ENCODE peak calls at places on chromosomes 2 and 18, in nine cellular contexts. K, B, H, V, N, M, I, G and Y are unnamed samples.

GRCh38 chr2:206856474-206856873 is 82.8 kb upstream of the CPO start:
- DNase-seq in K (peak), B (no peak), H (no peak), V (peak), N (no peak), M (no peak), I (no peak), G (no peak), Y (no peak)

GRCh38 chr2:171034315-171034714 is 105.3 kb downstream of the GORASP2 start:
- DNase-seq in K (no peak), B (no peak), H (no peak), V (peak), N (no peak), M (no peak), I (no peak), G (no peak), Y (no peak)

GRCh38 chr2:26691881-26692813 is at the start of gene KCNK3:
- DNase-seq in K (no peak), B (no peak), H (peak), V (no peak), N (no peak), M (no peak), I (no peak), G (peak), Y (peak)

GRCh38 chr2:203732953-203733510 is 26.6 kb downstream of the CD28 start:
- DNase-seq in K (no peak), B (no peak), H (no peak), V (no peak), N (no peak), M (no peak), I (no peak), G (no peak), Y (no peak)

GRCh38 chr18:35134190-35134730 is 93.0 kb downstream of the MAPRE2 start:
- DNase-seq in K (no peak), B (no peak), H (no peak), V (no peak), N (no peak), M (no peak), I (no peak), G (no peak), Y (no peak)

GRCh38 chr2:10844083-10844482 is 31.5 kb upstream of the PDIA6 start:
- DNase-seq in K (peak), B (no peak), H (peak), V (peak), N (no peak), M (no peak), I (no peak), G (no peak), Y (no peak)

GRCh38 chr18:53004798-53005197 is 664.8 kb downstream of the DCC start:
- DNase-seq in K (no peak), B (no peak), H (no peak), V (no peak), N (no peak), M (no peak), I (no peak), G (no peak), Y (no peak)

GRCh38 chr2:71455011-71455740 is 1.8 kb downstream of the DYSF start:
- DNase-seq in K (no peak), B (no peak), H (no peak), V (no peak), N (no peak), M (no peak), I (no peak), G (no peak), Y (no peak)

GRCh38 chr2:223047260-223047761 is 4.7 kb upstream of the KCNE4 start:
- DNase-seq in K (peak), B (no peak), H (no peak), V (peak), N (no peak), M (no peak), I (no peak), G (no peak), Y (no peak)

GRCh38 chr18:22441638-22442037 is 23.9 kb upstream of the CTAGE1 start:
- DNase-seq in K (no peak), B (no peak), H (no peak), V (no peak), N (no peak), M (no peak), I (no peak), G (no peak), Y (no peak)

GRCh38 chr2:54208364-54209240 is 47.4 kb downstream of the TSPYL6 start:
- DNase-seq in K (peak), B (no peak), H (no peak), V (peak), N (no peak), M (no peak), I (no peak), G (no peak), Y (no peak)

GRCh38 chr18:48797841-48798255 is 152.9 kb downstream of the SMAD7 start:
- DNase-seq in K (no peak), B (no peak), H (peak), V (no peak), N (no peak), M (no peak), I (no peak), G (no peak), Y (no peak)

GRCh38 chr2:236550701-236551465 is 18.7 kb upstream of the ACKR3 start:
- DNase-seq in K (no peak), B (no peak), H (no peak), V (no peak), N (no peak), M (no peak), I (no peak), G (no peak), Y (no peak)

GRCh38 chr18:8034674-8035073 is 467.6 kb downstream of the PTPRM start:
- DNase-seq in K (no peak), B (no peak), H (no peak), V (peak), N (no peak), M (no peak), I (no peak), G (no peak), Y (no peak)

GRCh38 chr2:165634855-165635254 is 159.2 kb downstream of the GALNT3 start:
- DNase-seq in K (no peak), B (no peak), H (no peak), V (no peak), N (no peak), M (no peak), I (no peak), G (no peak), Y (no peak)

GRCh38 chr2:128362889-128363228 is 44.2 kb upstream of the HS6ST1 start:
- DNase-seq in K (peak), B (no peak), H (peak), V (peak), N (no peak), M (no peak), I (no peak), G (no peak), Y (no peak)

GRCh38 chr2:227460079-227460485 is 11.9 kb upstream of the AGFG1 start:
- DNase-seq in K (no peak), B (no peak), H (no peak), V (peak), N (peak), M (no peak), I (peak), G (no peak), Y (no peak)

GRCh38 chr18:75358928-75359327 is 68.6 kb downstream of the SMIM21 start:
- DNase-seq in K (no peak), B (no peak), H (no peak), V (no peak), N (no peak), M (no peak), I (no peak), G (no peak), Y (no peak)